ENCODE peak calls at places on chromosomes 12 and 14, in six cellular contexts. S is transverse colon, R is cardiac muscle cell, C is HCT116, N is fibroblast of lung, U is lung. Z is an unnamed sample. For H3K36me3 and H3K4me1, the result is how much of the 10 kb centered on the place peaks cover.

GRCh38 chr12:100554608-100555077 is 18.8 kb upstream of the GAS2L3 start:
- DNase-seq in R (peak), U (no peak), N (peak), C (peak), S (no peak), Z (no peak)

GRCh38 chr14:99260652-99261551 is 11.1 kb downstream of the BCL11B start:
- DNase-seq in U (no peak), R (no peak), C (no peak), S (no peak), N (no peak), Z (peak)

GRCh38 chr12:123223241-123223668 is 9.7 kb downstream of the MPHOSPH9 start:
- DNase-seq in C (no peak), N (no peak), R (no peak), U (no peak), S (peak), Z (peak)

GRCh38 chr12:5039815-5040214 is 3.9 kb upstream of the KCNA5 start:
- DNase-seq in C (no peak), N (no peak), R (no peak), S (no peak), U (no peak), Z (no peak)

GRCh38 chr12:32549675-32550079 is 129.4 kb upstream of the DNM1L start:
- DNase-seq in U (no peak), R (no peak), S (no peak), N (peak), C (no peak), Z (no peak)

GRCh38 chr14:81834308-81834707 is 300.7 kb upstream of the SEL1L start:
- DNase-seq in U (no peak), S (no peak), C (no peak), R (no peak), N (no peak), Z (no peak)

GRCh38 chr12:107444771-107445170 is 240.8 kb upstream of the PWP1 start:
- DNase-seq in S (no peak), R (peak), C (no peak), N (no peak), U (no peak), Z (no peak)

GRCh38 chr12:130925616-130926015 is 28.1 kb upstream of the ADGRD1 start:
- DNase-seq in S (no peak), R (no peak), N (no peak), C (no peak), U (no peak), Z (no peak)

GRCh38 chr14:63438065-63438757 is 105.0 kb downstream of the PPP2R5E start:
- DNase-seq in S (peak), C (peak), U (peak), R (no peak), N (peak), Z (peak)

GRCh38 chr12:131570596-131570995 is 140.3 kb upstream of the SFSWAP start:
- DNase-seq in U (no peak), N (no peak), S (no peak), C (no peak), R (no peak), Z (no peak)

GRCh38 chr14:55309154-55309553 is 37.9 kb downstream of the FBXO34 start:
- DNase-seq in N (no peak), U (no peak), R (no peak), C (no peak), S (no peak), Z (no peak)

GRCh38 chr14:87067597-87067996 is 925.4 kb downstream of the GALC start:
- DNase-seq in U (no peak), S (no peak), R (no peak), N (no peak), C (no peak), Z (no peak)

GRCh38 chr14:52094871-52095270 is 26.0 kb upstream of the NID2 start:
- DNase-seq in U (no peak), N (no peak), R (no peak), S (no peak), C (no peak), Z (no peak)

GRCh38 chr14:64880382-64881121 is 845 bp upstream of the SPTB start:
- DNase-seq in N (peak), C (peak), S (peak), R (peak), U (peak), Z (peak)

GRCh38 chr12:66354291-66354690 is 52.0 kb downstream of the HELB start:
- DNase-seq in N (peak), U (no peak), R (no peak), C (no peak), S (no peak), Z (no peak)

GRCh38 chr12:8077207-8077606 is 4.9 kb upstream of the NECAP1 start:
- DNase-seq in N (peak), S (no peak), U (no peak), C (no peak), R (no peak), Z (no peak)

GRCh38 chr12:24293549-24293948 is 344.1 kb upstream of the SOX5 start:
- DNase-seq in R (no peak), C (no peak), U (no peak), N (no peak), S (no peak), Z (no peak)

GRCh38 chr14:29645117-29645516 is 282.5 kb downstream of the PRKD1 start:
- DNase-seq in C (no peak), S (no peak), R (no peak), N (no peak), U (no peak), Z (no peak)

GRCh38 chr14:56490379-56490778 is 89.2 kb upstream of the TMEM260 start:
- DNase-seq in C (peak), N (peak), S (no peak), R (peak), U (no peak), Z (peak)

GRCh38 chr12:129641916-129642315 is 261.9 kb downstream of the TMEM132D start:
- DNase-seq in S (no peak), R (peak), C (no peak), N (no peak), U (no peak), Z (no peak)

GRCh38 chr12:63276537-63277365 is 125.8 kb upstream of the AVPR1A start:
- DNase-seq in S (no peak), N (peak), U (no peak), R (peak), C (peak), Z (no peak)

GRCh38 chr12:123142948-123143752 is 7.7 kb downstream of the PITPNM2 start:
- DNase-seq in S (peak), U (peak), R (peak), C (peak), N (peak), Z (no peak)

GRCh38 chr14:100584056-100585031 is 2.9 kb downstream of the BEGAIN start:
- DNase-seq in R (no peak), N (no peak), S (no peak), C (no peak), U (no peak), Z (no peak)

GRCh38 chr14:103418508-103418818 is 33.2 kb downstream of the MARK3 start:
- DNase-seq in S (no peak), U (peak), C (no peak), N (peak), R (no peak), Z (no peak)

GRCh38 chr12:47360771-47361388 is 281.1 kb upstream of the AMIGO2 start:
- DNase-seq in R (no peak), S (no peak), C (no peak), U (no peak), N (no peak), Z (peak)

GRCh38 chr12:106736051-106736957 is 38.2 kb upstream of the RIC8B start:
- DNase-seq in U (no peak), R (no peak), C (no peak), S (no peak), N (no peak), Z (no peak)

GRCh38 chr14:21449899-21450216 is 6.1 kb downstream of the CHD8 start:
- DNase-seq in C (no peak), U (no peak), N (no peak), S (no peak), R (no peak), Z (no peak)

GRCh38 chr12:106282457-106283097 is 20.0 kb upstream of the TCP11L2 start:
- DNase-seq in U (peak), R (peak), S (peak), C (peak), N (peak), Z (peak)

GRCh38 chr14:82159624-82160023 is 626.0 kb upstream of the SEL1L start:
- DNase-seq in S (no peak), N (no peak), R (no peak), U (no peak), C (no peak), Z (no peak)

GRCh38 chr12:123614531-123614930 is 12.6 kb downstream of the DDX55 start:
- DNase-seq in C (no peak), R (no peak), S (no peak), N (peak), U (no peak), Z (no peak)

GRCh38 chr12:27245039-27245438 is 953 bp downstream of the STK38L start:
- DNase-seq in S (no peak), U (no peak), N (no peak), C (no peak), R (peak), Z (no peak)

GRCh38 chr14:100215330-100215885 is 23.5 kb upstream of the YY1 start:
- DNase-seq in N (no peak), C (no peak), U (no peak), R (no peak), S (no peak), Z (no peak)

GRCh38 chr14:65096323-65097089 is 5.8 kb downstream of the MAX start:
- DNase-seq in N (peak), S (no peak), U (no peak), R (no peak), C (no peak), Z (no peak)

DNA sequence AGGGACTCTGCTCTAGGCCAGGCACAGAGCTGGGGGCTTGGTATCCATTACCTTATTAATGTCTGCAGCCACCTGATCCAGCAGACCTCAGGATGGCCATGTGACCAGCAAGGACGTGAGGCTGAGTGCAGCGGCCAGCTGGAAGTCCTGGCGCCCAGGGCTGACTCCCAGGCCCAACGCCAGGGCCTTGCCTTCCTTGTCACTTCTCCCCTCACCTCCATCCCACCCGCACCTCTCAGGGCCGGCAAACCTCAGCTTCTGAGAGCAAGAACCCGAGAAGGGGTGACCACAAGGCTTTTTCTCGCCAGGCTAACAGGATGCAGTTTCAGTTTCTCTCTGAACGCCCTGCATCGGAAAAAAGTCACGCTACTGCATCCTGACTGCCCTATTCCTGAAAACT is 15.4 kb downstream of the RAB35 start:
- DNase-seq in U (no peak), N (no peak), C (no peak), S (peak), R (no peak), Z (no peak)
- H3K36me3 ChIP-seq in U (half or more), N (under half), C (under half), S (under half), R (under half), Z (half or more)

GRCh38 chr12:6368906-6369525 is 6.3 kb downstream of the SCNN1A start:
- DNase-seq in S (no peak), N (no peak), R (no peak), U (no peak), C (no peak), Z (no peak)
- H3K4me1 ChIP-seq in S (under half), N (under half), R (under half), U (under half), C (half or more), Z (under half)

GRCh38 chr12:88181881-88182280 is 39.8 kb downstream of the TMTC3 start:
- DNase-seq in C (no peak), R (no peak), N (no peak), S (no peak), U (no peak), Z (no peak)

GRCh38 chr12:88179436-88180014 is 37.4 kb downstream of the TMTC3 start:
- DNase-seq in N (no peak), C (no peak), S (no peak), R (no peak), U (no peak), Z (no peak)

GRCh38 chr12:88184196-88184595 is 42.1 kb downstream of the TMTC3 start:
- DNase-seq in U (no peak), S (no peak), N (no peak), C (no peak), R (no peak), Z (no peak)

GRCh38 chr12:88185279-88185678 is 43.2 kb downstream of the TMTC3 start:
- DNase-seq in C (no peak), S (no peak), N (no peak), R (no peak), U (no peak), Z (no peak)

DNA sequence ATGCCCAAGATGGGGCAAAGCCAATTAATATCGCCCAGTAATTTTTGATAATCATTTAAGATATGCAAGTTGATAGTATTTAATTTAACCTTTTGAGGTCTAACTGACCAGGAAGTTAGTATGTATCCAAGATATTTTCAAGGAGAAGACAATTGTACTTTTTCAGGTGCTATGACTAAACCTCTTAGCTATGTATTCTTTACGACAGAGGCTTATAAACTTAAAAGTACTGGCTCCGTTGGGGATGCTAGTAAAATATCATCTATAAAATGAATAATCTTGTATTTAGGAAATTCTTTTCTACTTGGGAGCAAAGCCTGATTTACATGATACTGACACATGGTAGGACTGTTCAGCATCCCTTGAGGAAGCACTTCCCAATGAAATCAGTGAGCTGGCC is 40.3 kb downstream of the TMTC3 start:
- DNase-seq in U (no peak), S (no peak), R (no peak), N (no peak), C (no peak), Z (no peak)
- H3K36me3 ChIP-seq in U (under half), S (under half), R (under half), N (under half), C (under half), Z (under half)

DNA sequence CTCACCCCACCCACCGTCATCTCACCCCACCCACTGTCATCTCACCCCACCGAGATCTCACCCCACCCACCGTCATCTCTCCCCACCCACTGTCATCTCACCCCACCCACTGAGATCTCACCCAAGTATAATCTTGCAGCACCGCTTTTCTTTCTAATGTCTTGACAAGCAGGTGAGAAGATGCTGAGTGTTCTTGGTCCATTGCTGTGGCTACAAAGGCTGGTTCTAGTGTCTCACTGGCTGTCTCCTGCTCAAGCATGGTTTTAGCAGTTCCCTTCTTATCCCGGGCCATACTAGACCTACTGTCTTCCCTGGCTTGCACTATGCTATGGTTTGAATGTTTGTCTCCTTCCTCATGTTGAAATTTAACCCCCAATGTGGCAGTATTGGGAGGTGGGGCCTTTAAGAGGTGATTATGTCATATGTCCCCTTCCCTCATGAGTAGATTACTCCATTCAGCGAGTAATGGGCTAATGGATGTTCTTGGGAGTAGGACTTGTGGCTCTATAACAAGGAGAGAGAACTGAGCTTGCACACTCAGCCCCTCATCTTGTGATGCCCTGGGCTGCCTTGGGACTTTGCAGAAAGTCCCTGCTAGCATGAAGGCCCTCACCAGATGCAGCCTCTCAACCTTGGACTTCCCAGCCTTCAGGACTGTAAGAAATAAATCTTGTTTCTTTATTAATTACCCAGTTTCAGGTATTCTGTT is 47.7 kb upstream of the PPP2R5C start:
- DNase-seq in S (no peak), R (no peak), U (peak), C (no peak), N (no peak), Z (no peak)
- H3K4me1 ChIP-seq in S (under half), R (under half), U (under half), C (under half), N (under half), Z (under half)

GRCh38 chr12:54890339-54890738 is 36.0 kb downstream of the MUCL1 start:
- DNase-seq in S (no peak), U (no peak), R (no peak), C (no peak), N (no peak), Z (no peak)
- H3K36me3 ChIP-seq in S (under half), U (under half), R (under half), C (under half), N (under half), Z (under half)

GRCh38 chr12:49698619-49699545 is 8.3 kb downstream of the FMNL3 start:
- DNase-seq in S (peak), R (peak), N (peak), C (no peak), U (no peak), Z (peak)
- H3K4me1 ChIP-seq in S (under half), R (under half), N (under half), C (under half), U (under half), Z (under half)

GRCh38 chr12:113285679-113286645 is 48.9 kb downstream of the SLC8B1 start:
- DNase-seq in C (no peak), S (no peak), U (no peak), N (no peak), R (no peak), Z (no peak)
- H3K36me3 ChIP-seq in C (under half), S (half or more), U (under half), N (under half), R (under half), Z (under half)

DNA sequence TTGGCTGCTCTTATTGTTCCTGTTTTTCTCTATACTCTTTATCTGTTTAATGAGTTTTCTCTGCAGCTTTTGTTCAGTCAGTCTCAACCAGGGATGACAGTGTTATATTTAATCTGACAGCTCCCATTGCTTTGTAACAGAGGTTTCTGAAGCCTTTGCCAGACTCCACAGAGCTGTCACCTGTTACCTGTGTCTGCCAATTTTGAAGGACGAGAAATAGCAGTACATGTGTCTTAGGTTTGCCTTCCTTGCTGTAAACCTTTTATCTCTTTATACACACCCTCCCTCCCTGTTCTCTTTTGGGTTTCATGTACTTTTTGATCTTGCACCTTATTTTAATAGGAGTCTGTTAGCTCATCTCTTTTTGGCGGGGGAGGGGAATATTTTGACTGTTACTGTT is 41.7 kb downstream of the FRS2 start:
- DNase-seq in S (no peak), U (no peak), R (no peak), N (no peak), C (no peak), Z (no peak)
- H3K4me1 ChIP-seq in S (under half), U (under half), R (half or more), N (under half), C (under half), Z (under half)

GRCh38 chr14:68925373-68925772 is 53.7 kb downstream of the ACTN1 start:
- DNase-seq in N (no peak), S (no peak), C (no peak), R (no peak), U (no peak), Z (no peak)
- H3K36me3 ChIP-seq in N (under half), S (under half), C (under half), R (under half), U (under half), Z (under half)

GRCh38 chr12:14955876-14956811 is 5.3 kb downstream of the ARHGDIB start:
- DNase-seq in N (no peak), C (no peak), R (no peak), S (no peak), U (no peak), Z (no peak)

GRCh38 chr12:14950982-14951746 is 10.2 kb downstream of the ARHGDIB start:
- DNase-seq in U (no peak), S (peak), R (peak), N (peak), C (peak), Z (no peak)

GRCh38 chr12:14953752-14954151 is 7.6 kb downstream of the ARHGDIB start:
- DNase-seq in R (no peak), C (no peak), N (no peak), U (no peak), S (no peak), Z (no peak)

GRCh38 chr12:14952295-14952995 is 9.0 kb downstream of the ARHGDIB start:
- DNase-seq in N (peak), R (no peak), U (no peak), S (peak), C (peak), Z (peak)

GRCh38 chr12:14954269-14954668 is 7.1 kb downstream of the ARHGDIB start:
- DNase-seq in C (no peak), S (peak), R (no peak), U (no peak), N (no peak), Z (peak)
- H3K4me1 ChIP-seq in C (under half), S (under half), R (under half), U (under half), N (under half), Z (half or more)